ENCODE peak calls at places on chromosomes 7 and 10, in five cellular contexts. F is glutamatergic neuron, G is A549, N is brain microvascular endothelial cell, U is AG04450. D is an unnamed sample.

GRCh38 chr10:63591600-63592379 is 70.6 kb downstream of the REEP3 start:
- DNase-seq in N (no peak), F (no peak), G (no peak), U (no peak), D (no peak)

GRCh38 chr10:106652279-106652678 is 512.2 kb downstream of the SORCS1 start:
- DNase-seq in F (peak; percentile 63), U (no peak), G (no peak), N (no peak), D (no peak)

GRCh38 chr10:16856092-16856491 is 38.9 kb upstream of the RSU1 start:
- DNase-seq in G (no peak), U (no peak), N (no peak), F (no peak), D (no peak)

GRCh38 chr7:129862672-129863071 is 90.1 kb downstream of the UBE2H start:
- DNase-seq in G (no peak), U (no peak), N (no peak), F (no peak), D (no peak)

GRCh38 chr7:37027557-37028341 is 303.5 kb upstream of the AOAH start:
- DNase-seq in U (no peak), N (no peak), F (no peak), G (no peak), D (peak; percentile 6)

GRCh38 chr7:154394804-154395203 is 342.6 kb downstream of the DPP6 start:
- DNase-seq in U (no peak), G (no peak), F (no peak), N (no peak), D (no peak)

GRCh38 chr10:132272061-132272766 is 35.5 kb downstream of the STK32C start:
- DNase-seq in G (no peak), N (no peak), U (peak; percentile 29), F (no peak), D (no peak)

GRCh38 chr7:150417863-150418262 is 32.6 kb upstream of the GIMAP8 start:
- DNase-seq in U (no peak), N (no peak), F (no peak), G (no peak), D (no peak)

GRCh38 chr10:5594271-5595036 is 69.7 kb downstream of the CALML3 start:
- DNase-seq in N (no peak), G (no peak), F (no peak), U (no peak), D (no peak)

GRCh38 chr7:130154501-130155317 is 50.5 kb downstream of the TMEM209 start:
- DNase-seq in F (peak; percentile 79), G (no peak), U (no peak), N (no peak), D (no peak)

GRCh38 chr7:101927389-101928306 is 110.2 kb downstream of the CUX1 start:
- DNase-seq in N (no peak), G (no peak), U (no peak), F (no peak), D (no peak)

GRCh38 chr7:116354171-116354545 is 143.8 kb downstream of the TES start:
- DNase-seq in G (peak; percentile 26), U (peak; percentile 77), N (peak; percentile 41), F (no peak), D (no peak)

GRCh38 chr10:112811741-112812551 is 138.1 kb upstream of the TCF7L2 start:
- DNase-seq in G (peak; percentile 96), N (peak; percentile 89), U (peak; percentile 80), F (no peak), D (peak; percentile 91)

GRCh38 chr10:31599626-31600504 is 280.8 kb downstream of the ZEB1 start:
- DNase-seq in N (no peak), U (no peak), F (peak; percentile 37), G (no peak), D (no peak)

GRCh38 chr7:55546826-55547225 is 25.5 kb downstream of the VOPP1 start:
- DNase-seq in U (no peak), F (no peak), N (peak; percentile 72), G (peak; percentile 84), D (peak; percentile 51)

GRCh38 chr10:131352765-131353290 is 41.3 kb upstream of the TCERG1L start:
- DNase-seq in F (no peak), G (no peak), U (no peak), N (no peak), D (no peak)

GRCh38 chr10:112832361-112832878 is 117.6 kb upstream of the TCF7L2 start:
- DNase-seq in N (no peak), U (no peak), F (no peak), G (no peak), D (peak; percentile 62)

GRCh38 chr10:4519691-4520402 is 306.2 kb upstream of the AKR1E2 start:
- DNase-seq in U (no peak), F (no peak), N (peak; percentile 42), G (peak; percentile 25), D (no peak)

GRCh38 chr7:123057926-123058325 is 62.4 kb upstream of the TAS2R16 start:
- DNase-seq in G (no peak), F (no peak), N (no peak), U (no peak), D (no peak)

GRCh38 chr10:125009580-125010235 is 67.8 kb downstream of the ZRANB1 start:
- DNase-seq in G (no peak), F (no peak), N (no peak), U (no peak), D (no peak)

GRCh38 chr7:147235983-147236382 is 1119.4 kb downstream of the CNTNAP2 start:
- DNase-seq in N (no peak), G (no peak), U (no peak), F (no peak), D (no peak)

GRCh38 chr7:99167072-99167471 is 23.2 kb upstream of the SMURF1 start:
- DNase-seq in G (no peak), U (no peak), F (no peak), N (no peak), D (no peak)

GRCh38 chr10:124921261-124921660 is 20.7 kb upstream of the ZRANB1 start:
- DNase-seq in N (no peak), F (no peak), G (no peak), U (no peak), D (no peak)

GRCh38 chr10:51422311-51423120 is 276.9 kb downstream of the CSTF2T start:
- DNase-seq in U (peak; percentile 32), F (peak; percentile 31), N (peak; percentile 66), G (peak; percentile 26), D (peak; percentile 16)

GRCh38 chr7:30740417-30741181 is 11.3 kb upstream of the INMT start:
- DNase-seq in U (peak; percentile 23), N (peak; percentile 58), F (peak; percentile 91), G (peak; percentile 56), D (peak; percentile 23)

DNA sequence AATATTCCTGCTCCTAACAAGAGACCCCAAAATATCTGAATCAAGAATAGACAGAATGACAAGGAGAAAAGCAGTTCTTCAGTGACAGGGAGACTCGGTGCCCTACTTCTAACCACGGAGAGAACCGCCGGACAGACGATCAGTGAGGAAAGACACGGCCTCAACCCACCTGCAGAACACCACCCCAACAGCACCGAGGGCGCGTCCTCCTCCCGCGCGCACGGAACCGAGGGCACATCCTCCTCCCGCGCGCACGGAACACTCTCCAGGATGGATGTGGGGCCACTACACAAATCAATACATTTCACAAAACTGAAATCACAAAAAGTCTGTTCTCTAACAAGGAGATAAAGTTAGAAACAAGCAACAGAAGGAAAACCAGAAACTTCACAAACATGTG is 9.7 kb upstream of the ADAM8 start:
- DNase-seq in N (no peak), G (no peak), U (no peak), F (no peak), D (no peak)
- TF ChIP-seq CTCF in N (no peak), G (no peak), U (no peak), F (no peak), D (no peak)

GRCh38 chr10:116486774-116487448 is 58.8 kb upstream of the PNLIP start:
- DNase-seq in U (no peak), F (no peak), G (no peak), N (no peak), D (no peak)

DNA sequence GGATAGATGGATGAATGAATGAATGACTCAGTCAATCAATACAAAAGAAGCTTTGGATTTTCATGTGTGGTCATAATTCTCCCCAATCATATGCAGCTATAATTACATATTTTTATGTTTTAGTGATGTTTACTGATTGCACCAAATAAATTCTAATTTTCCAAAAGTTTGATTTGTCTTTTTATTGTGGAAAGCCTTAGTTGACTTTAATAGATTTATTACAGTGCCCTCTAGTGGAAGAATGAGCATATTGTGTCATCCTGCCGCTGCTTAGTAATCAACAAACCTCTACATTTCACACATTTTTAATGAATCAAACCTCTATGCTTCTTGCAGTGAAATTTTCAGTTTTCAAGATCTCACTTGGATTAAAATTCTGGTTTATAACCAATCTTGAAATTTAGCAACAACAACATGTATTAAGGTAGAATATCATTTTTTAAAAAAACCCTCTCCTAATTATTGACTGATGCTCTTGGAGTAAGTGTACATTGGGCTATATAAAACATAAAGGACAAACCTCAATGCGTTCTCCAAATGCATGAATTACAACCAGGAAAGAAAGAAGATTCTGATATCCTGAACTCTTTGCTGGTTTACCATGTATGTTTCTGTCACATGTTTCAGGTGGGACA is 55.6 kb upstream of the PNLIP start:
- DNase-seq in U (no peak), F (no peak), G (peak; percentile 31), N (peak; percentile 2), D (peak; percentile 28)
- TF ChIP-seq CTCF in U (peak; percentile 69), F (peak; percentile 90), G (peak; percentile 65), N (peak; percentile 61), D (peak; percentile 94)

DNA sequence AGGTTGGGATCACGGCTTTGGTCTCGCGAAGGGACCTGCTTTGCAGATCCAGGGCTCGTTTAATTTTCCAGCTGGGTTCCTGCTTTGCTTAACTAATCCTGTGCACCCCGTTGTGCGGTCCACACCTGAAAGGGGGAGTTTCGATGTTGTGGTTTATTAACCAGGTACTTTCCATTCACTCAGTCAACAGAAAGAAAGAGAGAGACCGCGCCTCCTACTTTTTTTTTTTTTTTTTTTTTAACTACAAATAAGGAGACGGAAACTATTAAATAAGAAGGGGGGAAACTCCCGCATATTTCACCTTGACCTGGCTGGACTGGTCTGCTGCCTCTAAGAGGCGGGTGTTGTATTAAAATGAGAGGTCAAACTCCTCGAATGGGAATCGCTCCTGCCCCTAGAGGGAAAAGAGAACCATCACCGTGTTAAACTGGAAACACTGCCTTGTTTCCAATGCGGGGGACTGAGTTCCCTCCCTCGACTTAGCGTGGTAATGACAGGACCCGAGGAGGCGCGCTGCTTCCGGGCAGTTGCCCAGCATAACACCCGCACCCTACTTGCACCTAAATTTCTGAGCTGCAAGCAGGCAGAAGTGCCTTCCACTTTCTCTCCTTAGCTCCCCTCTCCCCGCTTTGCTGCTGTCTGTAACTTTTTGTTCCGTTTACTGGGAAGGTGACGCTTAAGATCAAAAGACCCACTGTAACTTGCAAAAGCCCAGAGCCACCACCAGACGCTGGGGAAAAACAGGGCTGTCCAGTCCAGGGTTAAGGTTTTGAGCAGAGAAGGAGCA is 1.1 kb upstream of the ITGB8 start:
- DNase-seq in U (no peak), N (peak; percentile 61), F (peak; percentile 62), G (peak; percentile 82), D (peak; percentile 83)
- TF ChIP-seq CTCF in U (peak; percentile 45), N (peak; percentile 60), F (peak; percentile 12), G (peak; percentile 18), D (no peak)

DNA sequence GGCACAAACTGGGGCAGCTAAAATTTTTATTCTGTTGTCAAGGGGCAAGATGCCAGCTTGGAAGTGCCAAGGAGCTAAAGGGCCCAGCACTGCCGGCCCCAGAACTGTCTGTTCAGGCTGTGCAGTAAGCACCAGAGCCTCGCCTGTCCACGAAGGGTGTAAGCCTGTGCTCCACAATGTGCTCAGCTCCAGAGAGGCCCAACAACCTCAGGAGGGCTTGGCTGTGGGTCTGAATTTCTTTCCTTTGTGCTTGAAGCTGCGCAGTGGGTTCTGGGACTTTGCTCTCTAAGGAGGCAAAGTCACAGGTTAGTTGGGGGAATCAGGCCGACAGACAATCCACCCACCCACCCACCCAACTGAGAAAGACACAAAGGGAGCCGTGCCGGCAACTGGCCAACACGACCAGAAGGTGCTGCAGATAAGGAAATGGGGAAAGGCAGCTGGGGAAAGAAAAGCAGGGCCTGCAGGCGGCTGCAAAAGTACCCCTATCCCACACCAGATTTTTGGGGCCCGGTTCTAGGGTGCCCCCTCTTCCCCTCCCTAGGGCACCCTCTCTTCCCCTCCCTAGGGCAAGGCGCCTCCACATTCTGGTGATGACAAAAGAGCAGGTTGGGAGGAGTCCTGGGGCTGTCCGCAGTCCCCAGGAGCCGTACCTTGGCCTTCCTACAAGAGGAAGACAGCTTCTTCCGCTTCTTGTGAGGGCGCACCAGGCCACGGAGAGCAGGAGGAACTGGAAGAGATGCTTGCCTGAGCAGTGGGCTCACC is 7.7 kb downstream of the DDX56 start:
- DNase-seq in G (no peak), F (no peak), U (no peak), N (no peak), D (no peak)
- TF ChIP-seq CTCF in G (peak; percentile 15), F (peak; percentile 67), U (no peak), N (no peak), D (no peak)

D was measured in HCT116.